ENCODE peak calls at places on chromosomes 16 and 17, in ten cellular contexts. R is stomach, N is left ventricle myocardium inferior, Y is uterus, E is A673, P is left lung, D is colonic mucosa, K is HFF-Myc, A is heart right ventricle, S is NB4. X is an unnamed sample.

GRCh38 chr17:2776589-2777241 is 19.5 kb upstream of the RAP1GAP2 start:
- DNase-seq in R (no peak), N (no peak), Y (no peak), E (no peak), P (no peak), D (peak), K (no peak), A (no peak), S (no peak), X (no peak)

GRCh38 chr17:82076785-82077591 is 11.4 kb upstream of the DUS1L start:
- DNase-seq in R (no peak), N (no peak), Y (no peak), E (no peak), P (no peak), D (no peak), K (no peak), A (no peak), S (no peak), X (no peak)

GRCh38 chr16:19077879-19078278 is 10.5 kb downstream of the COQ7 start:
- DNase-seq in R (no peak), N (no peak), Y (no peak), E (no peak), P (no peak), D (no peak), K (no peak), A (no peak), S (no peak), X (no peak)

GRCh38 chr17:63086483-63087185 is 120.6 kb downstream of the TANC2 start:
- DNase-seq in R (no peak), N (no peak), Y (no peak), E (no peak), P (no peak), D (no peak), K (no peak), A (no peak), S (no peak), X (no peak)

GRCh38 chr17:5527647-5528250 is 41.4 kb downstream of the MIS12 start:
- DNase-seq in R (no peak), N (no peak), Y (no peak), E (no peak), P (no peak), D (no peak), K (no peak), A (no peak), S (no peak), X (no peak)

GRCh38 chr17:80297996-80298560 is 37.4 kb downstream of the RNF213 start:
- DNase-seq in R (no peak), N (peak), Y (no peak), E (no peak), P (peak), D (no peak), K (no peak), A (no peak), S (no peak), X (no peak)

GRCh38 chr17:73343739-73344454 is 32.1 kb upstream of the CDC42EP4 start:
- DNase-seq in R (no peak), N (no peak), Y (no peak), E (no peak), P (no peak), D (no peak), K (no peak), A (no peak), S (no peak), X (no peak)

GRCh38 chr17:30950669-30951399 is 20.0 kb upstream of the RNF135 start:
- DNase-seq in R (peak), N (peak), Y (peak), E (peak), P (peak), D (peak), K (peak), A (peak), S (no peak), X (peak)

GRCh38 chr17:65181237-65182061 is 44.3 kb downstream of the RGS9 start:
- DNase-seq in R (no peak), N (no peak), Y (no peak), E (no peak), P (no peak), D (no peak), K (no peak), A (no peak), S (peak), X (no peak)

GRCh38 chr16:1996175-1996574 is 6.4 kb downstream of the SYNGR3 start:
- DNase-seq in R (no peak), N (no peak), Y (no peak), E (no peak), P (no peak), D (no peak), K (no peak), A (no peak), S (peak), X (no peak)

GRCh38 chr17:19727466-19728113 is 11.2 kb upstream of the SLC47A2 start:
- DNase-seq in R (no peak), N (peak), Y (peak), E (no peak), P (peak), D (peak), K (no peak), A (peak), S (no peak), X (peak)
- TF ChIP-seq CTCF in R (no peak), N (no peak), Y (no peak), E (no peak), P (no peak), D (no peak), K (no peak), A (no peak), S (no peak), X (no peak)

DNA sequence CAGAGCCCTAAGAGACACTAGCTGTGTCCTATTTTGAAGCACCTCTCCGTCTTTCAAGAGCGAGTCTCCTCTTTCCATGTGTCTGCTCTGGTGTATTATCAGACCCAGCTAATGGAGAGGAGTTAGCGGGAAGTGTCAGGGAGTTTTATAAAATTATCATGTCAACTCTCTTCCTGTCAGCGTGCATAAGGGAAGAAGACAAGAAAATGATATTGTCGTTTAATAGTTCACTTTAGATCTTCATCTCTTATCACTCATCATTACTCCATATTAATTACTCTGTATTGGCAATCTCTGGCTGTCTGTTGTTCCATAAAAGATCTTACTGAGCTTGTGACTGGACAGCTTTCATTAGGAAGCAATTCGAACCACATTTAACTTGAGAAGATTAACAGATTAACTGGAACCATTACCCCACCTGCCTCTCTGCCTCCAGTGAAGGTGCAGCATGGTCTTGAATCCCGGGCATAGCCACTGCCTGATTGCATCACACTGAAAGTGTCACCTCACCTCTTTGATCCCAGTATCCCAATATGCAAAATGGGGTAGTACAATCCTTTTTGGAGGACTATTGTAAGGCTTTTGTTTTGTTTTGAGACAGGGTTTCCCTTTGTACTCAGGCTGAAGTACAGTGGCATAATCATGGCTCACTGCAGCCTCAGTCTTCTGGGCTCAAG is 121.1 kb downstream of the TMEM114 start:
- DNase-seq in R (no peak), N (no peak), Y (no peak), E (no peak), P (no peak), D (no peak), K (no peak), A (no peak), S (no peak), X (no peak)
- H3K4me3 ChIP-seq in R (no peak), N (no peak), Y (no peak), E (no peak), P (no peak), D (no peak), K (no peak), A (no peak), S (no peak), X (no peak)

DNA sequence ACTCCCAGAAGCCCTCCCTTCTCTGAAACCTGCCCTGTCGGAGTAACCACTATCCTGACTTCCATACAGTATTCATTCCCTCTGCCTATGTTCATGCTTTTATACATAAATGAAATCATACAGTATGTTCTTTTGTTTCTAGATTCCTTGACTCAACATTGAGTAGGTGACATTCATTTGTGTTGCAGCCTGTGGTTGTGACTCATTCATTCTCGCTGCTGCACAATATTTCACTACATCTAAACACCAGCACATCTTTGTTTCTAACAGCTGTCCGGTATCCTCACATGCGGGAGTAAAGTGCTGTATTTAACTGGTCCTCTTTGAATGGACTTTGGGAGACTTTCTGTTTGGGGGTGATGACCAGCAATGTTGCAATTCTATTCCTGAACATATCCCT is 135.0 kb upstream of the FOXF1 start:
- DNase-seq in R (no peak), N (no peak), Y (no peak), E (no peak), P (no peak), D (no peak), K (no peak), A (no peak), S (peak), X (no peak)
- TF ChIP-seq CTCF in R (no peak), N (no peak), Y (no peak), E (no peak), P (no peak), D (no peak), K (no peak), A (no peak), S (no peak), X (no peak)

GRCh38 chr16:10877472-10877946 is 507 bp downstream of the CIITA start:
- DNase-seq in R (no peak), N (no peak), Y (no peak), E (no peak), P (no peak), D (no peak), K (no peak), A (no peak), S (no peak), X (no peak)
- H3K4me3 ChIP-seq in R (no peak), N (peak), Y (no peak), E (no peak), P (peak), D (peak), K (no peak), A (no peak), S (no peak), X (no peak)

GRCh38 chr16:72947379-72948237 is 100.3 kb downstream of the ZFHX3 start:
- DNase-seq in R (no peak), N (no peak), Y (no peak), E (no peak), P (no peak), D (no peak), K (no peak), A (no peak), S (no peak), X (no peak)
- TF ChIP-seq CTCF in R (no peak), N (no peak), Y (no peak), E (no peak), P (no peak), D (no peak), K (no peak), A (no peak), S (no peak), X (no peak)

DNA sequence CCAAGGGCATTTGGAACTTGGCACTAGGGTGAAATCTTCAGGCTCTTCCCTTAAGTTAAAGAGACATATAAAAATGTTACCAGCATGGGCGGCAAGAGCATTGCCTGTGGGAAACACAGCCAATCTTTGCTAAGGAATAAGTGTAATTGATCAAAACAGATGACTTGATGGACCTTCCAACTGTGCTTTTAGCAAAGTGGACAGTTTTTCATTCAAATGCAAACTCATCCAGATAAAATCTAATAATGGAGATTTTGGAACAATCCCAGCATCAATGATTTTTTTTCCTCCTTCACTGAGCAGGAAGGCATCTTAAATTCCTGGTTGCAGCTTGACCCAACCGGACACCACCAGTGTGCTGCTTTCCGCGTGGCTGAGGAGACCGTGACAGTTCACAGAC is 42.9 kb upstream of the BHLHA9 start:
- DNase-seq in R (no peak), N (no peak), Y (no peak), E (no peak), P (no peak), D (no peak), K (no peak), A (no peak), S (no peak), X (no peak)
- H3K4me3 ChIP-seq in R (no peak), N (peak), Y (no peak), E (no peak), P (peak), D (peak), K (no peak), A (no peak), S (peak), X (no peak)